ENCODE peak calls at places on chromosomes 1 and 21, in nine cellular contexts. O, K, H, S, Y, G, V, M and D are unnamed samples.

GRCh38 chr1:200473698-200474371 is 64.0 kb upstream of the ZNF281 start:
- DNase-seq in O (no peak), K (no peak), H (no peak), S (no peak), Y (no peak), G (no peak), V (no peak), M (no peak), D (no peak)

GRCh38 chr21:20949884-20950283 is 48.3 kb upstream of the NCAM2 start:
- DNase-seq in O (no peak), K (no peak), H (no peak), S (no peak), Y (no peak), G (no peak), V (no peak), M (no peak), D (no peak)

GRCh38 chr1:56284933-56285332 is 294.4 kb downstream of the PLPP3 start:
- DNase-seq in O (no peak), K (peak; percentile 72), H (no peak), S (no peak), Y (peak; percentile 32), G (no peak), V (no peak), M (no peak), D (no peak)

GRCh38 chr21:10521091-10521598 is at the start of gene TPTE:
- DNase-seq in O (no peak), K (no peak), H (no peak), S (peak; percentile 11), Y (no peak), G (peak; percentile 71), V (no peak), M (no peak), D (no peak)

GRCh38 chr1:43584203-43584602 is 53.5 kb downstream of the PTPRF start:
- DNase-seq in O (no peak), K (no peak), H (no peak), S (no peak), Y (no peak), G (no peak), V (no peak), M (no peak), D (no peak)

GRCh38 chr1:72166426-72166825 is 115.9 kb downstream of the NEGR1 start:
- DNase-seq in O (no peak), K (no peak), H (no peak), S (no peak), Y (no peak), G (no peak), V (no peak), M (no peak), D (no peak)

GRCh38 chr1:113021430-113022085 is 51.4 kb upstream of the LRIG2 start:
- DNase-seq in O (no peak), K (no peak), H (no peak), S (no peak), Y (no peak), G (no peak), V (no peak), M (no peak), D (no peak)

GRCh38 chr1:25906644-25907300 is 553 bp upstream of the STMN1 start:
- DNase-seq in O (peak; percentile 29), K (no peak), H (no peak), S (peak; percentile 70), Y (no peak), G (no peak), V (no peak), M (peak; percentile 35), D (no peak)

GRCh38 chr21:28215214-28215954 is 777.3 kb downstream of the LTN1 start:
- DNase-seq in O (no peak), K (peak; percentile 69), H (no peak), S (no peak), Y (no peak), G (no peak), V (no peak), M (no peak), D (no peak)

GRCh38 chr1:5140136-5140535 is 485.7 kb downstream of the AJAP1 start:
- DNase-seq in O (no peak), K (no peak), H (no peak), S (no peak), Y (no peak), G (no peak), V (no peak), M (no peak), D (no peak)

GRCh38 chr1:8970870-8971337 is 25.2 kb downstream of the CA6 start:
- DNase-seq in O (peak; percentile 13), K (no peak), H (no peak), S (no peak), Y (no peak), G (peak; percentile 56), V (no peak), M (peak; percentile 82), D (no peak)

GRCh38 chr21:32951041-32951440 is 74.7 kb upstream of the OLIG2 start:
- DNase-seq in O (no peak), K (no peak), H (no peak), S (no peak), Y (no peak), G (no peak), V (no peak), M (no peak), D (no peak)

GRCh38 chr1:39788758-39789570 is at the start of gene BMP8B:
- DNase-seq in O (peak; percentile 25), K (no peak), H (no peak), S (peak; percentile 99), Y (no peak), G (peak; percentile 89), V (peak; percentile 74), M (peak; percentile 38), D (no peak)

GRCh38 chr1:17976843-17977242 is 130.8 kb upstream of the IGSF21 start:
- DNase-seq in O (no peak), K (no peak), H (no peak), S (no peak), Y (no peak), G (no peak), V (no peak), M (no peak), D (no peak)

GRCh38 chr1:13930151-13930550 is 230.2 kb downstream of the PRDM2 start:
- DNase-seq in O (no peak), K (no peak), H (no peak), S (peak; percentile 37), Y (no peak), G (no peak), V (no peak), M (no peak), D (no peak)

GRCh38 chr1:193321242-193321842 is 134.9 kb upstream of the B3GALT2 start:
- DNase-seq in O (no peak), K (no peak), H (no peak), S (no peak), Y (no peak), G (no peak), V (no peak), M (no peak), D (no peak)

GRCh38 chr1:59116920-59117542 is 179.9 kb upstream of the FGGY start:
- DNase-seq in O (no peak), K (peak; percentile 56), H (no peak), S (no peak), Y (no peak), G (no peak), V (no peak), M (no peak), D (no peak)

GRCh38 chr21:43676391-43676790 is 17.0 kb downstream of the RRP1B start:
- DNase-seq in O (no peak), K (no peak), H (no peak), S (no peak), Y (no peak), G (no peak), V (no peak), M (no peak), D (no peak)

GRCh38 chr1:48471103-48471502 is 901 bp downstream of the SPATA6 start:
- DNase-seq in O (no peak), K (no peak), H (no peak), S (no peak), Y (no peak), G (no peak), V (no peak), M (no peak), D (no peak)

GRCh38 chr1:37473431-37474050 is 839 bp upstream of the ZC3H12A start:
- DNase-seq in O (peak; percentile 17), K (no peak), H (no peak), S (peak; percentile 54), Y (no peak), G (no peak), V (no peak), M (peak; percentile 52), D (no peak)

GRCh38 chr1:163055531-163055930 is 13.6 kb upstream of the RGS4 start:
- DNase-seq in O (no peak), K (no peak), H (no peak), S (no peak), Y (no peak), G (no peak), V (no peak), M (no peak), D (no peak)

GRCh38 chr1:117599822-117600221 is 6.0 kb upstream of the TENT5C start:
- DNase-seq in O (no peak), K (no peak), H (no peak), S (no peak), Y (no peak), G (no peak), V (no peak), M (no peak), D (peak; percentile 80)

GRCh38 chr1:14598007-14598497 is 433 bp upstream of the KAZN start:
- DNase-seq in O (no peak), K (no peak), H (no peak), S (peak; percentile 24), Y (no peak), G (no peak), V (no peak), M (no peak), D (no peak)

GRCh38 chr1:220872296-220872695 is 6.9 kb upstream of the HLX start:
- DNase-seq in O (no peak), K (no peak), H (no peak), S (no peak), Y (no peak), G (no peak), V (no peak), M (no peak), D (no peak)